ENCODE peak calls at places on chromosomes 5 and 9, in nine cellular contexts. N is A549, O is IMR-90, P is H54, J is stomach, H is adrenal gland, Y is breast epithelium, K is prostate gland, D is transverse colon. F is an unnamed sample.
A peak's percentile ranks its signal among the peaks of the same experiment; 100 is the strongest.

GRCh38 chr5:74409166-74409706 is 231.3 kb downstream of the ENC1 start:
- DNase-seq in N (no peak), O (no peak), P (no peak), J (peak; percentile 53), H (no peak), Y (no peak), K (no peak), D (no peak), F (no peak)

GRCh38 chr5:74560245-74560644 is 80.3 kb downstream of the ENC1 start:
- DNase-seq in N (no peak), O (no peak), P (no peak), J (no peak), H (no peak), Y (no peak), K (no peak), D (no peak), F (no peak)

GRCh38 chr9:69223605-69224004 is 49.5 kb downstream of the TJP2 start:
- DNase-seq in N (peak; percentile 64), O (peak; percentile 70), P (peak; percentile 92), J (no peak), H (peak; percentile 64), Y (no peak), K (no peak), D (no peak), F (peak; percentile 73)

GRCh38 chr5:458547-459353 is 15.8 kb downstream of the EXOC3 start:
- DNase-seq in N (peak; percentile 30), O (peak; percentile 65), P (peak; percentile 92), J (no peak), H (peak; percentile 41), Y (peak; percentile 49), K (no peak), D (peak; percentile 5), F (no peak)

GRCh38 chr5:122120493-122120892 is 8.9 kb upstream of the ZNF474 start:
- DNase-seq in N (no peak), O (no peak), P (no peak), J (no peak), H (no peak), Y (no peak), K (no peak), D (no peak), F (no peak)

GRCh38 chr5:138160706-138161105 is 17.7 kb downstream of the BRD8 start:
- DNase-seq in N (no peak), O (no peak), P (no peak), J (no peak), H (no peak), Y (no peak), K (no peak), D (no peak), F (no peak)

GRCh38 chr5:77138981-77139380 is 51.9 kb upstream of the ZBED3 start:
- DNase-seq in N (no peak), O (peak; percentile 10), P (no peak), J (no peak), H (peak; percentile 56), Y (no peak), K (peak; percentile 76), D (no peak), F (no peak)

GRCh38 chr5:136135536-136135935 is 2.9 kb downstream of the SMAD5 start:
- DNase-seq in N (no peak), O (peak; percentile 39), P (no peak), J (no peak), H (no peak), Y (no peak), K (no peak), D (no peak), F (no peak)

GRCh38 chr9:129138476-129139232 is 27.4 kb downstream of the PTPA start:
- DNase-seq in N (no peak), O (peak; percentile 40), P (peak; percentile 54), J (peak; percentile 46), H (peak; percentile 89), Y (peak; percentile 31), K (peak; percentile 44), D (peak; percentile 22), F (no peak)

GRCh38 chr9:129139233-129139992 is 28.2 kb downstream of the PTPA start:
- DNase-seq in N (peak; percentile 89), O (peak; percentile 84), P (peak; percentile 82), J (peak; percentile 79), H (peak; percentile 94), Y (peak; percentile 87), K (peak; percentile 88), D (peak; percentile 85), F (peak; percentile 82)

GRCh38 chr9:129141066-129142041 is 30.1 kb downstream of the PTPA start:
- DNase-seq in N (no peak), O (peak; percentile 97), P (no peak), J (peak; percentile 70), H (peak; percentile 90), Y (peak; percentile 61), K (peak; percentile 65), D (peak; percentile 69), F (peak; percentile 31)

GRCh38 chr9:129140397-129141065 is 29.3 kb downstream of the PTPA start:
- DNase-seq in N (no peak), O (peak; percentile 45), P (no peak), J (peak; percentile 73), H (peak; percentile 72), Y (peak; percentile 54), K (peak; percentile 53), D (peak; percentile 55), F (peak; percentile 36)

DNA sequence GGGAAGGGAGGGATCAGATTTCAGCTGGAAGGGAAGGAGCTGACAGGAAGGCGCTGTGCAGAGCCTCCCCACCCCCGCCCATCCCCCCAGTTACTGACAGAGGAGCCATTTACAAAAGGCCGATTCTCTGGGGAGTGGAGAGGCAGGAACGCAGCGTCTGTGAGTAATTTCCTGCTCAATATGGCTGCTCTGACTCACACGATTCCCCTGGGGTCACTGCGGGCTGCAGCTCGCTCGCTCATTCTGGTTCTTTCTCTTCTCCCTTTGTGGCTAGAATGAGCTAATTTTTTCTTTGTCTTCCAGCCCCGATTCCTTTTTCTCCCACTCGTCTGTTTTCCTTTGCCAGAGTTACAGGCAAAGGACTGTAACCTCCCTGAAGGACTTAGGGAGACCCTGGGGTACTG is 28.8 kb downstream of the PTPA start:
- DNase-seq in N (peak; percentile 95), O (peak; percentile 100), P (peak; percentile 97), J (peak; percentile 89), H (peak; percentile 98), Y (peak; percentile 96), K (peak; percentile 94), D (peak; percentile 87), F (peak; percentile 64)
- TF ChIP-seq POLR2A in N (peak; percentile 45), O (peak; percentile 86), P (peak; percentile 33), J (no peak), H (peak; percentile 83), Y (peak; percentile 55), K (peak; percentile 85), D (peak; percentile 72), F (no peak)

DNA sequence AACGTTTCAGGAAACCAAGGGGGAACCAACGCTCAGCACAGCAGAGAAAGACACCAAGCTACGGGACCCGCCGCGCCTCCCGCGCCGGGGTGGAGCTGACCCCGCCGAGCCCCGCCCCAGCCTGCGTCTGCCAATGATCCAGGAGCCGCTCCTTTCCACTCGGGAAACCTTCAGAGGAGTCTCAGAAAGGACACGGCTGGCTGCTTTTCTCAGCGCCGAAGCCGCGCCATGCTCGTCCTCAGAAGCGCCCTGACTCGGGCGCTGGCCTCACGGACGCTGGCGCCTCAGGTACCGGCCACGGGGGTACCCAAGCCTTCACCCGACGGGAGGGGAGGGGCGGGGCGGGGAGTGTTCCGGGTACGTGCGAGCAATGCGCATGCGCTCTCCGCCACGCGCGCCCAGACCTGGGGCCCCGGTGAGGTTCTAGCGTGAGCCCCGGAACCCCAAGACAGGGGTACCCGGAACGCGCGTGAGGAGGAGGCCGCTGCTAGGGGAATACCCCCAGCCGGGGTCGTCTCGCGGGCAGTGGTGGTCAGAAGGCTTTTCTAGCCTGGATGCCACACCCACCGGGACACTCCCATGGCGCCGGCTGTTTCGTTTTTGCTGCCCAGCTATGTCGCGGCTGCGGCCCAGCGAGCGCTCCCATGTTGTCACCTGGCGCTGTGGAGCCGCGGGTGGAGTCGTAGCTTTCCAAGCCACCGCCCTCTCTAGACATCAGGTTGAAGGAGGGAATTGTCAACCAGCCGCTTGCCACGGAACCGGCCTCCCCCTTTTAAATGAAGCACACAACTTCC is at the start of gene NIPSNAP3A:
- DNase-seq in N (peak; percentile 72), O (peak; percentile 49), P (peak; percentile 81), J (peak; percentile 88), H (peak; percentile 93), Y (peak; percentile 70), K (peak; percentile 76), D (peak; percentile 92), F (peak; percentile 92)
- TF ChIP-seq POLR2A in N (peak; percentile 51), O (peak; percentile 42), P (peak; percentile 57), J (no peak), H (peak; percentile 72), Y (no peak), K (peak; percentile 35), D (peak; percentile 72), F (peak; percentile 84)

GRCh38 chr9:78324068-78324650 is 27.2 kb downstream of the PSAT1 start:
- DNase-seq in N (no peak), O (no peak), P (no peak), J (no peak), H (no peak), Y (no peak), K (no peak), D (no peak), F (no peak)

GRCh38 chr9:78320875-78321496 is 24.1 kb downstream of the PSAT1 start:
- DNase-seq in N (no peak), O (no peak), P (no peak), J (no peak), H (no peak), Y (no peak), K (no peak), D (no peak), F (no peak)

GRCh38 chr9:78320030-78320693 is 23.2 kb downstream of the PSAT1 start:
- DNase-seq in N (no peak), O (no peak), P (no peak), J (no peak), H (no peak), Y (no peak), K (no peak), D (no peak), F (no peak)

GRCh38 chr9:78319197-78320029 is 22.5 kb downstream of the PSAT1 start:
- DNase-seq in N (no peak), O (no peak), P (no peak), J (no peak), H (no peak), Y (no peak), K (no peak), D (no peak), F (no peak)

GRCh38 chr9:78321505-78321904 is 24.6 kb downstream of the PSAT1 start:
- DNase-seq in N (no peak), O (no peak), P (no peak), J (no peak), H (no peak), Y (no peak), K (no peak), D (no peak), F (no peak)
- TF ChIP-seq POLR2A in N (no peak), O (no peak), P (no peak), J (no peak), H (no peak), Y (no peak), K (no peak), D (no peak), F (no peak)

DNA sequence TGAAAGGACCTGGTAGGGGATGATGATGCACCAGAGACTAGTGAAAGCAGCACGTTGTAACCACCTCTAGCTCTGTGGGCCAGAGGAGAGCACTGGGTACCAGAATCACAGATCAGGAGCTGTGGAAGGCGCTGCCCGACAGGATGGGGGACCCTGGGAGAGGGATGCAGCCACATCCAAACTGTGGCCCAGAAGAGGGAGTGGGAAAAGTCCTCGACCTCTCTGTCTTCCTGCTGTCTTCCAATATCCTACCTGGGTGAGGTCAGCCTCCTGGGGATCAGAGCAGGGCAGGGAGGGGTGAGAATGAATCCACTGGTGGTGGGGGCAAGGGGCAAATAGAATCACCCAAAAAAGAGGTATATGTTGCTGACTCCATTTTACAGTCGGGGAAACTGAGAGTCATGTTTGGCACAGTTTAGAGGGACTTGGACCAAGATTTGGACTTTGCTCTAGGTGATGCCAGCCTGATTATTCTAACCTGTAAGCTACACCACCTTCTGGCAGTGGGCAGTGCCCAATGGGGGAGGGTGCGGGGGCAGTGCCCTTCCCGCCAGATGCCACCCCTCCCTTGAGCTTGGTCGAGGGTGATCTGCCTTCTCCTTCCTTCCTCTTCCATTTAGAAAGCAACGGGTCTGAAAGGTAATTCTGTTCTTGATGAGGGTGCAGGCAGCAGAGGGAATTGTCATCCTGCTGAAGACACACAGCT is 155.8 kb downstream of the RGS3 start:
- DNase-seq in N (no peak), O (no peak), P (no peak), J (no peak), H (peak; percentile 42), Y (no peak), K (no peak), D (no peak), F (no peak)
- TF ChIP-seq POLR2A in N (no peak), O (no peak), P (no peak), J (no peak), H (no peak), Y (no peak), K (no peak), D (no peak), F (no peak)